ENCODE peak calls at places on chromosomes 12 and 14, in four cellular contexts. O, R, X and W are unnamed samples.
A peak's percentile ranks its signal among the peaks of the same experiment; 100 is the strongest.

GRCh38 chr14:24329073-24329663 is 5.7 kb downstream of the ADCY4 start:
- DNase-seq in X (no peak), R (no peak), O (peak; percentile 57), W (no peak)

GRCh38 chr12:106010746-106011145 is 128.0 kb downstream of the NUAK1 start:
- DNase-seq in O (no peak), R (no peak), X (no peak), W (no peak)

GRCh38 chr12:107990325-107990724 is 138.8 kb upstream of the WSCD2 start:
- DNase-seq in X (no peak), R (no peak), O (peak; percentile 75), W (no peak)

GRCh38 chr12:107749094-107749493 is 11.8 kb downstream of the PRDM4 start:
- DNase-seq in X (no peak), O (no peak), R (no peak), W (no peak)

GRCh38 chr14:75715926-75716780 is 55.1 kb downstream of the TTLL5 start:
- DNase-seq in X (no peak), O (no peak), R (no peak), W (no peak)

GRCh38 chr12:119685375-119685774 is 17.4 kb downstream of the PRKAB1 start:
- DNase-seq in R (no peak), O (no peak), X (no peak), W (no peak)

GRCh38 chr14:99064262-99064954 is 207.6 kb downstream of the BCL11B start:
- DNase-seq in X (no peak), O (no peak), R (no peak), W (no peak)

GRCh38 chr14:100129161-100129589 is 30.3 kb downstream of the DEGS2 start:
- DNase-seq in R (no peak), X (no peak), O (no peak), W (no peak)

GRCh38 chr14:74348735-74349463 is 628 bp downstream of the VRTN start:
- DNase-seq in X (no peak), O (no peak), R (no peak), W (no peak)

GRCh38 chr12:49777800-49778748 is 36.7 kb downstream of the TMBIM6 start:
- DNase-seq in X (peak; percentile 48), O (no peak), R (no peak), W (peak; percentile 54)

GRCh38 chr12:65853489-65854157 is 29.3 kb downstream of the HMGA2 start:
- DNase-seq in O (no peak), R (no peak), X (no peak), W (no peak)

GRCh38 chr12:22083167-22083566 is 37.1 kb downstream of the CMAS start:
- DNase-seq in O (no peak), R (no peak), X (no peak), W (no peak)

GRCh38 chr12:108306014-108306501 is 33.1 kb downstream of the CMKLR1 start:
- DNase-seq in X (no peak), O (no peak), R (no peak), W (no peak)

GRCh38 chr14:20413785-20414117 is 450 bp upstream of the TEP1 start:
- DNase-seq in O (no peak), R (no peak), X (no peak), W (no peak)

GRCh38 chr12:109385339-109386078 is 37.8 kb downstream of the MYO1H start:
- DNase-seq in O (no peak), R (no peak), X (peak; percentile 26), W (no peak)

GRCh38 chr12:1972856-1973317 is 31.4 kb downstream of the DCP1B start:
- DNase-seq in O (peak; percentile 85), R (no peak), X (no peak), W (no peak)

GRCh38 chr12:132456186-132456943 is 33.6 kb upstream of the FBRSL1 start:
- DNase-seq in R (no peak), X (no peak), O (no peak), W (no peak)

GRCh38 chr14:68358978-68359861 is 433.6 kb downstream of the ZFP36L1 start:
- DNase-seq in O (no peak), R (no peak), X (no peak), W (no peak)

GRCh38 chr12:108950991-108951739 is 69.7 kb downstream of the SVOP start:
- DNase-seq in O (peak; percentile 84), R (peak; percentile 87), X (peak; percentile 72), W (peak; percentile 83)

GRCh38 chr14:95786566-95786965 is 72.6 kb upstream of the TCL1A start:
- DNase-seq in R (no peak), O (no peak), X (no peak), W (no peak)

GRCh38 chr12:57232156-57232756 is 2.7 kb downstream of the SHMT2 start:
- DNase-seq in R (no peak), O (no peak), X (no peak), W (peak; percentile 23)

GRCh38 chr12:96236221-96236822 is 42.1 kb downstream of the ELK3 start:
- DNase-seq in O (no peak), R (no peak), X (no peak), W (no peak)

GRCh38 chr14:23829736-23830474 is 123.7 kb upstream of the DHRS4 start:
- DNase-seq in O (no peak), X (peak; percentile 21), R (no peak), W (no peak)

GRCh38 chr12:124341645-124342069 is 46.8 kb downstream of the RFLNA start:
- DNase-seq in R (no peak), O (no peak), X (no peak), W (no peak)

GRCh38 chr14:89420502-89420901 is 3.5 kb upstream of the FOXN3 start:
- DNase-seq in X (no peak), O (no peak), R (no peak), W (no peak)

GRCh38 chr14:65153101-65153500 is 50.8 kb upstream of the MAX start:
- DNase-seq in R (no peak), X (peak; percentile 44), O (no peak), W (no peak)

GRCh38 chr12:62899568-62900390 is 35.2 kb downstream of the PPM1H start:
- DNase-seq in X (no peak), R (no peak), O (no peak), W (no peak)

GRCh38 chr14:21264025-21264801 is 5.0 kb downstream of the HNRNPC start:
- DNase-seq in X (no peak), R (no peak), O (no peak), W (no peak)

GRCh38 chr12:10130042-10130441 is at the start of gene CLEC7A:
- DNase-seq in R (no peak), O (no peak), X (no peak), W (no peak)

GRCh38 chr14:94633116-94633515 is 20.9 kb downstream of the SERPINA3 start:
- DNase-seq in R (no peak), O (no peak), X (no peak), W (no peak)

GRCh38 chr14:70845601-70846000 is 36.3 kb upstream of the MAP3K9 start:
- DNase-seq in O (no peak), X (no peak), R (no peak), W (no peak)

GRCh38 chr12:78209851-78210493 is 379.3 kb downstream of the NAV3 start:
- DNase-seq in R (no peak), X (no peak), O (no peak), W (no peak)

GRCh38 chr12:56151672-56152131 is 685 bp upstream of the MYL6B start:
- DNase-seq in X (peak; percentile 53), O (peak; percentile 85), R (no peak), W (peak; percentile 47)

DNA sequence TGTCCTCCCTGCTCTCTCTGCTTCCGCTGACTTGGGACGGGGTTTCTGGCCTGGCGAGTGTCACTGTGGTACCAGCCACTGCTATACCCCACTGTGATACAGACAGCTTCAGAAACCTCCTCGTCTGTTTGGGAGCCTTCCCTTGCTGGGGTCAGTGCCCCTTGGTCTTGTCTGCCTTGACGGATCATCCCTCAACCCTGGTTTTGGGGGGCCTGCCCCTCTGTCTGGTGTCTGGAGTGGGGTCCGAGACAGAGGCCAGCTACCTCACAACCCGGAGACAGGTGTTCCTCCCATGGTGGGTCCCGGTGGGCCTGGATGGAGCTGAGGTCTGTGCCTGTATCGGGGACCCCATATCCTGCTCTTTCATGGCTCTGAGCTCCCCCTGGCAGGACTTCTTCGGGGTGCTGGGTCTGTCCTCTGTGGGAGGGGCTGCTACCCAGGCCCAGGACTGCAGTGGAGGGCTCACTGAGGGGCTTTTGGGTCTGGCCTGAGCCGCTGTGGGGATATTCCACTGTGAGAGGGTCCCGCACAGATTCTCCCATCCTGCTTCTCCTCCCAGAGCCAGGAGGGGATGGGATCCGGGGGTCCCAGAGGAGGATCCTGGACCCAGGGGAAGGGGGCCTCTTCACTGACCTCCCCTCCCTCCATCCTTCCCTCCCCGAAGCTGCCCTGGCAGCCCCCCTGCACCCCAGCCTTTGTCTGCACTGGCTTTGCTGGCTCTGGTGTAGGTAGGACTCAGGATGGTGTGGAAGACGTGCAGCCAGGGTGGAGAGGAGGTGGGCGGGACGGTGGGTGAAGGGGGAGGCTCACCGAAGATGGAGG is 365.5 kb downstream of the TMEM121 start:
- DNase-seq in O (peak; percentile 55), X (peak; percentile 5), R (peak; percentile 76), W (peak; percentile 43)
- H3K9me3 ChIP-seq in O (no peaks in the 10 kb centered on the region), X (no peaks in the 10 kb centered on the region), R (no peaks in the 10 kb centered on the region), W (no peaks in the 10 kb centered on the region)

DNA sequence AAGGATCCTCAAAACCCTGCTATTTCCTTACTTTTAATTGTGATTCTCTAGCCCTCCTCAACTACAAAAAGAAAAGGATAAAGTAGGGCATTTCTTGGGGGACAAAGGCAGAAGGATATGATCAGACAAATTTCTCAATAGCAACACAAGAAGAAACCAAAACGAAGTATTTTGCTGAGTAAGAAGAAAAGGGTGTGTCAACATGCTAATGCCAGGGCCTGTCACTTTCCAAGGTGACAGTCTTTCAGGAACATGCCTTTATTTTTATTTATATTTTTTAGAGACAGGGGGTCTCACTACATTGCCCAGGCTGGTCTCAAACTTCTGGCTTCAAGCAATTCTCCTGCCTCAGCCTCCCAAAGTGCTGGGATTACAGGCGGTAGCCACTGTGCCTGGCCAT is 39.8 kb downstream of the CBX5 start:
- DNase-seq in R (no peak), X (no peak), O (no peak), W (no peak)
- H3K9me3 ChIP-seq in R (no peaks in the 10 kb centered on the region), X (no peaks in the 10 kb centered on the region), O (no peaks in the 10 kb centered on the region), W (no peaks in the 10 kb centered on the region)

DNA sequence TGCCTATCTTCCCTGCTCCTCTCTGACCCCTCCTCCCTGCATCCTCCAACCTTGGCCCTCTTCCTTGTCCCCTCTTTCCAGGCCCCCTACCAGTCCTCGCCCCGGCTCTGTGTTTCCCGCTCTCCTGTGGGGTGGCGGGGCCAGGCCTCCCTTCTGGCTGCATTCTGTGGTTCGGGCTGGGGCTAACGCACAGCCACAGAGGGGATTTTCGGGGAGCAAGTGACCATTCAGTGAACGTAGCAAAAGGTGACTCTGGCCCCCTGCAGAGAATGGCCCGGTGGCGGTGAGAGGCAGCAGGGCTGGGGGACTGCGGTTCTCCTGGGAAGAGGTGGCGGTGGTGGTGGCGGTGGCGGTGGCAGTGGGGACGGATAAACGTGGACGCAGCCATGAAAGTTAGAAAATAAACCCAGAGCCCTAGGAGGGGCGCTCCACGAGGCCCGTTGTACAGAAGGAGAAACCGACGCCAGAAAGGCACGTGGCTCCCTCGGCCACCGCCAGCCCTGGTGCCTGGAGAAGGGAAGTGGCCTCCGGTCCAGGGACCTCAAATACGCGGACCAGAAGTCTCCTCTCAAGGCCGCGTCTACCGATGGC is 269.6 kb downstream of the ADGRD1 start:
- DNase-seq in O (peak; percentile 64), R (no peak), X (no peak), W (no peak)
- H3K9me3 ChIP-seq in O (no peaks in the 10 kb centered on the region), R (no peaks in the 10 kb centered on the region), X (no peaks in the 10 kb centered on the region), W (no peaks in the 10 kb centered on the region)

GRCh38 chr14:106200539-106201310 is 674.3 kb downstream of the TMEM121 start:
- DNase-seq in X (no peak), R (no peak), O (no peak), W (no peak)
- H3K9me3 ChIP-seq in X (no peaks in the 10 kb centered on the region), R (no peaks in the 10 kb centered on the region), O (peaks cover 2% of the 10 kb centered on the region), W (no peaks in the 10 kb centered on the region)